ENCODE peak calls at places on chromosomes 1 and 21, in five cellular contexts. O is lower lobe of right lung, S is SJSA1, T is mesendoderm, L is psoas muscle. V is an unnamed sample. For H3K4me1 and H3K36me3, the result is how much of the 10 kb centered on the place peaks cover.

GRCh38 chr1:6465461-6466005 is 440 bp downstream of the TNFRSF25 start:
- DNase-seq in T (no peak), L (no peak), O (no peak), S (no peak), V (no peak)

GRCh38 chr21:34204021-34204420 is 130.6 kb downstream of the MRPS6 start:
- DNase-seq in O (no peak), L (no peak), T (no peak), S (no peak), V (no peak)

GRCh38 chr1:166165661-166166399 is 971 bp downstream of the FAM78B start:
- DNase-seq in T (peak), O (peak), L (peak), S (no peak), V (no peak)

GRCh38 chr21:19998450-19998849 is 999.8 kb upstream of the NCAM2 start:
- DNase-seq in L (no peak), S (no peak), O (no peak), T (no peak), V (no peak)

GRCh38 chr1:212488436-212489283 is 55.9 kb downstream of the NENF start:
- DNase-seq in L (peak), S (no peak), O (no peak), T (peak), V (no peak)

GRCh38 chr1:16120940-16121410 is 34.9 kb downstream of the EPHA2 start:
- DNase-seq in L (no peak), S (no peak), T (no peak), O (no peak), V (no peak)

GRCh38 chr1:152348447-152348846 is 11.4 kb downstream of the FLG2 start:
- DNase-seq in L (no peak), T (no peak), S (no peak), O (no peak), V (no peak)

GRCh38 chr1:945910-946565 is 13.0 kb downstream of the NOC2L start:
- DNase-seq in S (no peak), T (no peak), O (no peak), L (no peak), V (no peak)

GRCh38 chr1:169368406-169368769 is 393 bp downstream of the BLZF1 start:
- DNase-seq in O (no peak), L (no peak), T (no peak), S (no peak), V (no peak)

GRCh38 chr1:7643445-7643844 is 127.7 kb upstream of the VAMP3 start:
- DNase-seq in L (no peak), T (no peak), O (no peak), S (no peak), V (no peak)

GRCh38 chr1:173161510-173162221 is 45.5 kb downstream of the TNFSF4 start:
- DNase-seq in O (no peak), L (no peak), S (no peak), T (no peak), V (no peak)

DNA sequence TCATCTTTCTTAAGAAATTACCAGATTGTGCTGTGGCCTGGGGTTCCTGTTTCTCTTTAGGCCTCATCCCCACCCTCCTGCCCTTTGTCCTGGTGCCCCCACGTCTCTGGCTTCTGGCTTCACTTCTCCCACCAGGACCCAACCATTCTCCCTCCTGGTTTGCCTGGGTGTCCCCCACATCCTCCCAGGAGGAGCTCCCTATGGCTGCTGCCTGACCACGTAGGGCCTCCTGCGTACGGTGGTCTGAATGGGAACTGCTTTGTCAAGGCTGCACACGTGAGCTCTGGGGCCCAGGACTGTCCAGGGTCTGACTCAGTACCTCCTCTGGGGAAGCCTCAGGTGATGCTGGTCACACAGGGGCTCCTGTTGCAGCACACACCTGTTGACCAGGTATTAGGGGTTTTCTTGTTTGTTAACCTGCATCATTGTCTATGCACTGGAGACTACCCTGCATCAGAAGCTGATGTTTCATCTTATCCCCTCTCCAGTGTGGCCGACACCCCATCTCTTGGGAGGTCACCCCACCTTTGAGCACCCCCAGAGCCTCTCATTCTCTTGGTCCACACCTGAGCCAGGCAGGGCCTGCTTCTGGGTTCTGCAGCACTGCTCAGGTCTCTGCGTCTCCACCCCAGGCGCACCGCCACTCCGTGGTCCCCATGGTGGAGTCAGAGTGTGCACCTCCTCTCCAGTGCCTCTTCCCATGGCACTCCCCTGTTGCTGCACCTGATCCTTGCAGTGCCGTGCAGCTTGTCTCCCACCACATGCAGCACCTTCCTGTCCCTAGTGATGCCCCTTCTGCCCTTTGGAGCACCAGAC is 65.8 kb downstream of the S100B start:
- DNase-seq in L (peak), S (no peak), O (no peak), T (no peak), V (no peak)
- H3K4me1 ChIP-seq in L (under half), S (under half), O (under half), T (under half), V (under half)

DNA sequence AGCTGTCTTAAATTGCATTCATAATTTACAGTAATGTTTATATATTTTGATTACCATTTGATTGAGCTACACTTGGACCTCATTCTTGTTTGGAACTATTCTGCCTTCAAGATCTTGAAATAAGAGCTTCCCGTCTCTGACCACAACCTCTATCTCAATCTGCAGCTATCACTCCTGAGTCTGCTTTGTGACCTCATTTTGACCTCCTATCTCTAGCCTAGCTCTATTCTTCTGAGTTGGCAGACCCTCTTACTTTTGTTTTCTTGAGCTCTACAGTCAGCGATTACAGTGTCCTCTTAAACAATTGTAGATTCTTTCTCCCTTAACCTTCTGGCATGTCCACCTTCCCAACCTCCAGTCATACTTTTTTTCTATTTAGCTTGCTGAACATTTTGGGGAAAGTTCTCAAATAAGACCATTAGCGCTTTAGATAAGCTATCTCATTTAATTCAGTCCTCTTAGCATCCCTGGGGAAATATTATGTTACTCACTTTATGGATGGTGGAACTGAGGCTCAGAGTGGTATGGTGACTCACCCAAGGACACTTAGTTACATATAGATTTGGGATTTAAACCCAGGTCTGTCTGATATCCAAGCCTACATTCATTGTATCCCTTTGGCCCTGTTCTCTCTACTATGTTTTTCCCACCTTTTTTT is 19.1 kb downstream of the RPAP2 start:
- DNase-seq in O (no peak), T (no peak), L (no peak), S (no peak), V (no peak)
- H3K27ac ChIP-seq in O (no peak), T (no peak), L (no peak), S (no peak), V (no peak)

GRCh38 chr1:224929335-224930237 is at the start of gene DNAH14:
- DNase-seq in L (peak), T (peak), O (peak), S (peak), V (peak)
- H3K36me3 ChIP-seq in L (under half), T (under half), O (under half), S (under half), V (under half)

DNA sequence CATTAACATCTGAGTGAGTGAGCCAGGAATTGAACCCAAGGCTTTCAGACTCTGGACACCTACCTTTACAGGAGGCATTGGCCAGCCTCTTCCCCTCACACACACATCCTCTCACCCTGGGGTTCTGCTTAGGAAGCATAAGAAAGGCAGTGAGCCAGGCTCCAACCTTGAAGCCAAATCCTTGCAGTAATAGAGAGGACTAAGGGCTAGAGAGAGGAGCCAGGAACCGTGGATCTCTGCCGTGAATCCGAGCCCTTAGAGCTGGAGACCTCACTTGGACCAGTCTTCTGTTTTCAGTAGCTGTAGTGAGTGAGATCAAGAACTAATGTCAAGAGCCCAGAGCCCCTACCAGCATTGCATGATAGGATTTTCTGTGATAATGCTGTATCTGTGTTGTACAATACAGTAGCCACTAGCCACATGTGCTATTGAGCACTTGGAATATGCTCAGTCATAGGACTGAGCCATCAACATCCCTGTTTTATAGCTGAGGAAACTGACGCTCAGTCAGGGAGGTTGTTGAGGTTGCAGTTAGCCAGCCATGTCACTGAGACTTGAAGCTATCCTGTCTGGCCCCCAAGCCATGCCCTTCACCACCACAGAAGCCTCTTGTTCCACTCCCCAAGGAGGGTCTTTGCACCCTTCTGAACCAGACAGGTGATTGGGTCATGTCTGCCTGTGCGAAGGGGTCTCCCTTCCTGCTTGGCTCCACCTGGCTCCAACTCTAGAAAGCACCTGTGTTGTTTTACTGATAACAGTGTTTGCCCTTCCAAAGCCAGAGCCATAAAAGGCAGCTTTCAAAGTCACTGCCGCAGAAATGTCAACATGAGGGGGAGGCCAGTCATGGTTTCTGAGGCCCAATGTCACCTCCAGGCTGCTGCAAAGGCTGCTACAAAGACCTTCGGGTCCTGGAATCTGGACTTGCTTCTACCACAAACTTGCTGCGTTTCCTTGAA is 101.1 kb upstream of the JUN start:
- DNase-seq in O (no peak), T (no peak), S (no peak), L (peak), V (peak)
- H3K4me1 ChIP-seq in O (half or more), T (under half), S (under half), L (half or more), V (half or more)

GRCh38 chr21:17050646-17051045 is 462.2 kb upstream of the CXADR start:
- DNase-seq in T (no peak), S (no peak), L (no peak), O (no peak), V (no peak)
- H3K27ac ChIP-seq in T (no peak), S (no peak), L (no peak), O (no peak), V (no peak)

GRCh38 chr1:204463125-204464060 is 31.2 kb downstream of the PIK3C2B start:
- DNase-seq in S (no peak), O (no peak), T (no peak), L (peak), V (peak)
- H3K36me3 ChIP-seq in S (under half), O (half or more), T (under half), L (under half), V (under half)

GRCh38 chr1:228143480-228144212 is 3.6 kb downstream of the GUK1 start:
- DNase-seq in O (no peak), S (no peak), L (no peak), T (no peak), V (no peak)

GRCh38 chr1:228140724-228141081 is 624 bp downstream of the GUK1 start:
- DNase-seq in O (no peak), L (no peak), T (no peak), S (no peak), V (no peak)

GRCh38 chr1:228141082-228141870 is 1.2 kb downstream of the GUK1 start:
- DNase-seq in T (no peak), S (peak), L (peak), O (peak), V (peak)

GRCh38 chr1:228142616-228143203 is 2.6 kb downstream of the GUK1 start:
- DNase-seq in O (no peak), T (no peak), L (peak), S (no peak), V (no peak)

DNA sequence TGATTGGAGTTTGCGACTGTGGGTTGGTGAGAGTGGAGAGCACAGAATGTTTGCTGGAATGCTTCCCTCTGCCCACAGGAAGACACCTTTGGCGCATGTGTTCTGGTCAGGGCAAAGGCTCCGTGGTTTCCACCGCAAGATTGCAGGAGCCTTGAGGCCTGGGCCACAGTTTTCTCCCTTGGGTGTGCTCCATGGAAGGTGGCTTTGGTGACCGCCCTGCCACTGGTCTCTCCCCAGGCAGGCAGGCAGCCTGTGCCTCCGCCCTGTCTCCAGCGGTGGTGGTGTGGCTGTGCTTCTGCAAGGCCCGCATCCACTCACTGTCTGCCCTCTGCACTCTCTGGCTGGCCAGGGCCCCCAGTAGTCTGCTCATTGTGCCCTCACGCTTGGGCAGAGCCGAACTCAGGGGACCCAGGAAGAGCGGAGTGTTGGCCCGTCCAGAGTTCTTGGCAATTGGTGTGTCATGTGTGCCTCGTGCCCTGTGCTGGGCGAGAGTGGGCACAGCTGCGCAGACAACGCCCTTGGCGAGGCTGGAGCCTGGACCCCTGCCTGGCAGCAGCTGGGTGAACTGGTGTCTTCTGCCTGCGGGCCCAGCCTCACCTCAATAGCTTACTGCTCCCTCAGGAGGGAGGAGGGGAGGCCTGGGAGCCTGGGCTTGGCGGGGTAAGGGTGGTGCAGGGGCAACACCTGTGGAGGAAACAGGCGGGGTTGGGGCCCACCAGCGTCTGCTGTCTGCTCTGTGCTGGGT is 2.0 kb downstream of the GUK1 start:
- DNase-seq in S (peak), O (no peak), L (peak), T (no peak), V (no peak)
- H3K4me1 ChIP-seq in S (under half), O (under half), L (under half), T (under half), V (half or more)

V was measured in left ventricle myocardium inferior.